ENCODE peak calls at places on chromosomes 3 and 15, in seven cellular contexts. P is progenitor cell of endocrine pancreas; A is mammary epithelial cell; G is HL-60; C is colonic mucosa; V is BJ; B is CD8-positive, alpha-beta T cell. Z is an unnamed sample.

GRCh38 chr15:49134683-49135341 is 20.6 kb downstream of the COPS2 start:
- DNase-seq in A (no peak), C (no peak), G (no peak), P (no peak), V (no peak), B (no peak), Z (no peak)

GRCh38 chr15:79811406-79812405 is 85.1 kb downstream of the MTHFS start:
- DNase-seq in V (no peak), G (no peak), A (peak), C (no peak), P (no peak), B (no peak), Z (no peak)

GRCh38 chr3:193240850-193241706 is at the start of gene PLAAT1:
- DNase-seq in B (no peak), V (peak), G (peak), P (peak), A (peak), C (peak), Z (no peak)

GRCh38 chr15:51727141-51727897 is 10.1 kb downstream of the LYSMD2 start:
- DNase-seq in B (peak), G (no peak), V (no peak), A (no peak), P (no peak), C (no peak), Z (no peak)

GRCh38 chr15:33101036-33101435 is 93.5 kb downstream of the FMN1 start:
- DNase-seq in P (no peak), V (no peak), B (no peak), G (no peak), C (no peak), A (no peak), Z (no peak)

GRCh38 chr15:73677146-73677607 is 7.0 kb upstream of the CD276 start:
- DNase-seq in G (peak), A (peak), B (peak), V (no peak), P (peak), C (peak), Z (peak)

GRCh38 chr3:111609700-111610099 is 14.6 kb upstream of the ZBED2 start:
- DNase-seq in B (no peak), P (no peak), V (no peak), A (no peak), C (no peak), G (no peak), Z (no peak)

GRCh38 chr3:143328459-143328858 is 208.9 kb downstream of the CHST2 start:
- DNase-seq in G (no peak), C (no peak), P (no peak), A (no peak), B (no peak), V (no peak), Z (no peak)

GRCh38 chr3:1499694-1500093 is 406.9 kb downstream of the CNTN6 start:
- DNase-seq in B (no peak), V (no peak), C (no peak), P (no peak), A (no peak), G (no peak), Z (no peak)

GRCh38 chr3:97736928-97737327 is 27.6 kb upstream of the ARL6 start:
- DNase-seq in P (no peak), V (no peak), B (no peak), G (no peak), A (no peak), C (no peak), Z (no peak)

GRCh38 chr3:23203651-23204111 is 554 bp downstream of the UBE2E2 start:
- DNase-seq in A (peak), G (peak), P (no peak), B (no peak), V (no peak), C (peak), Z (no peak)

GRCh38 chr15:101657968-101658784 is 6.0 kb upstream of the TM2D3 start:
- DNase-seq in G (no peak), V (no peak), B (no peak), A (no peak), C (peak), P (no peak), Z (no peak)

GRCh38 chr3:143119974-143120715 is 574 bp downstream of the CHST2 start:
- DNase-seq in G (no peak), A (peak), C (peak), P (peak), V (no peak), B (peak), Z (peak)

GRCh38 chr15:62254137-62254934 is 89.3 kb upstream of the C2CD4B start:
- DNase-seq in V (no peak), P (peak), G (peak), B (peak), C (peak), A (peak), Z (peak)

GRCh38 chr15:96107922-96108321 is 222.6 kb upstream of the NR2F2 start:
- DNase-seq in G (no peak), A (no peak), V (no peak), P (no peak), C (no peak), B (no peak), Z (no peak)

GRCh38 chr3:126194713-126195305 is 14.4 kb upstream of the ALDH1L1 start:
- DNase-seq in A (peak), V (no peak), P (no peak), G (no peak), B (no peak), C (no peak), Z (no peak)

GRCh38 chr15:79283252-79284048 is 928 bp downstream of the ANKRD34C start:
- DNase-seq in P (peak), V (no peak), G (peak), C (no peak), A (peak), B (peak), Z (peak)

GRCh38 chr3:57757642-57758297 is 1.7 kb downstream of the SLMAP start:
- DNase-seq in C (peak), B (no peak), P (peak), V (no peak), A (peak), G (peak), Z (no peak)

GRCh38 chr3:101994386-101994785 is 145.1 kb downstream of the NFKBIZ start:
- DNase-seq in P (no peak), A (peak), V (no peak), B (no peak), G (no peak), C (no peak), Z (no peak)

GRCh38 chr3:173617490-173617889 is 219.9 kb downstream of the NLGN1 start:
- DNase-seq in C (no peak), V (no peak), A (no peak), G (no peak), B (no peak), P (no peak), Z (no peak)

GRCh38 chr15:41801850-41802455 is 25.9 kb upstream of the JMJD7 start:
- DNase-seq in A (peak), C (no peak), G (no peak), P (no peak), V (no peak), B (no peak), Z (no peak)

GRCh38 chr3:13069495-13069894 is 3.7 kb downstream of the IQSEC1 start:
- DNase-seq in P (no peak), B (peak), A (no peak), G (peak), C (no peak), V (no peak), Z (peak)

GRCh38 chr3:45227131-45227819 is 1.2 kb upstream of the TMEM158 start:
- DNase-seq in C (no peak), P (no peak), B (no peak), G (no peak), A (no peak), V (no peak), Z (no peak)

GRCh38 chr3:45223889-45224730 is 2.0 kb downstream of the TMEM158 start:
- DNase-seq in P (no peak), B (no peak), A (peak), G (no peak), C (no peak), V (no peak), Z (no peak)

GRCh38 chr3:45225465-45226205 is 452 bp downstream of the TMEM158 start:
- DNase-seq in A (no peak), P (no peak), C (no peak), B (peak), V (no peak), G (peak), Z (no peak)

GRCh38 chr3:45226206-45226915 is at the start of gene TMEM158:
- DNase-seq in A (peak), C (peak), P (peak), V (no peak), B (peak), G (peak), Z (peak)

DNA sequence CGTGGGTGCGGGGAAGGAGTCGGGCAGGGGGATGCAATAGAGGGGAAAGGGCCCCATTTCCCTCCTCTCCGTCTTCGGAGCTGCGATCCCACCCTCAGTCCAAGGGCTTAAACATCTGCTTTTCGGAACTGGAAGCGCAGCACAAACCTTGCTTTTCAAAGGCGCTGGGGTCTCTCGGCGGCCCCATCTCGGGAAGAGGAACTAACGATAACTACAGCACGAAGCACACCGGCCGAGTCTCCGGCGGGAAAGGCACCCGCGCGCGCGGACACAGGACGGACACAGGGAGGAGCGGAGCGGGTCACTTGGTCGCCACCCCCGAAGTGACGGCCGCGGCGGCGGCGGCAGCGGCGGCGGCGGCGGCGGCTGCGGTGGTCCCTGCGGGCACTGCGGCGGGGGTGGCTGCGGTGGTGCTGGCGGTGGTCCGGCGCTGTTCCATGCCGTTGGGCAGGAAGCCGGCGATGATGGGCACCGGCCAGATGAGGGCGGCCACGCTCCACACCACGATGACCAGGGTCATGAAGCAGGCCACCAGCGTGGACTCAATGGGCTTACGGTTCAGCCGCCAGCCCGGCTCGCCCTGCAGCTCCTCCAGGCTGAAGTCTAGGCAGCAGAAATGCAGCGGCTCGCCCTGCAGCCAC is 1.1 kb downstream of the TMEM158 start:
- DNase-seq in B (no peak), A (peak), V (no peak), G (peak), C (peak), P (peak), Z (peak)
- TF ChIP-seq CTCF in B (no peak), A (peak), V (peak), G (no peak), C (peak), P (peak), Z (no peak)

GRCh38 chr3:164370970-164371369 is 707.3 kb downstream of the SI start:
- DNase-seq in P (no peak), C (no peak), G (no peak), A (no peak), V (no peak), B (peak), Z (no peak)

GRCh38 chr3:164375538-164375937 is 702.8 kb downstream of the SI start:
- DNase-seq in G (no peak), B (no peak), V (no peak), P (no peak), C (no peak), A (no peak), Z (no peak)

GRCh38 chr3:164380156-164380555 is 698.1 kb downstream of the SI start:
- DNase-seq in G (no peak), P (no peak), B (no peak), A (no peak), C (no peak), V (no peak), Z (no peak)

GRCh38 chr3:164377466-164377865 is 700.8 kb downstream of the SI start:
- DNase-seq in B (no peak), V (no peak), A (no peak), G (no peak), P (no peak), C (no peak), Z (no peak)

GRCh38 chr3:164375995-164376394 is 702.3 kb downstream of the SI start:
- DNase-seq in V (no peak), B (no peak), C (no peak), A (no peak), G (no peak), P (no peak), Z (no peak)
- TF ChIP-seq CTCF in V (no peak), B (no peak), C (no peak), A (no peak), G (no peak), P (no peak), Z (no peak)

DNA sequence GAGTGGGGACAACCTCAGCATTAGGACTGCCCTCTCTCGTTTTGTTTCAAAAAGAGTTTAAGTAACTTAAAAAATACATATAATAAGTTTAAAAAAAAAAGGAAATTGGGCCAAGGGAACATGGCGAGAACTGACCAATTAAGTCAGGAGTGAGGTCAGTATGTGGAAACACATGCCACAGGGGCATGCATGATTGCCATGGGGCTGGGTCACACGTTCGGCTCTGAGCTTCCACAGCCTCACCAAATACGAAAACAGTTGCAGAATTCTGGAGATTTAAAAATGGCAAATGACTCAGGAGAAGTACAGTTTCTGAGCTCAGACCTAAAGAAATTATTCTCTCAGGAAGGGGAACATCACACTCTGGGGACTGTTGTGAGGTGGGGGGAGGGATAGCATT is 24.1 kb downstream of the PDE8A start:
- DNase-seq in P (no peak), B (no peak), A (no peak), G (peak), V (no peak), C (no peak), Z (no peak)
- TF ChIP-seq CTCF in P (no peak), B (no peak), A (no peak), G (no peak), V (no peak), C (no peak), Z (no peak)

DNA sequence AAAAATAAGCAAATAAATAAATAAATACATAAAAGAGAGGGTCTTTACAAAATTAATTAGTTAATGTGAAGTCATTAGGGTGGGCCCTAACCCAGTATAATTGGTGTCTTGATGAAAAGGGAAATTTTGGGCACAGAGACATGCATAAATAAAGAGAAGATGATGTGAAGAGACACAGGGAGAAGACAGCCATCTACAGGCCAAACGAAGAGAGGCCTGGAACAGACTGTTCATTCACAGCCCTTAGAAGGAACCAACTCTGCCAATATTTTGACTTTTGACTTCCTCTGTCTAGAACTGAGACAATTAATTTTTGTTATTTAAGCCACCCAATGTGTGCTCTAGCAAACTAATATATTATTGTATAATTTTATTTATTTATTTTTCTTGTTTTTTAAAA is 29.6 kb upstream of the SELENOK start:
- DNase-seq in B (peak), A (peak), P (no peak), G (peak), C (no peak), V (no peak), Z (no peak)
- TF ChIP-seq CTCF in B (no peak), A (peak), P (peak), G (peak), C (peak), V (peak), Z (no peak)

DNA sequence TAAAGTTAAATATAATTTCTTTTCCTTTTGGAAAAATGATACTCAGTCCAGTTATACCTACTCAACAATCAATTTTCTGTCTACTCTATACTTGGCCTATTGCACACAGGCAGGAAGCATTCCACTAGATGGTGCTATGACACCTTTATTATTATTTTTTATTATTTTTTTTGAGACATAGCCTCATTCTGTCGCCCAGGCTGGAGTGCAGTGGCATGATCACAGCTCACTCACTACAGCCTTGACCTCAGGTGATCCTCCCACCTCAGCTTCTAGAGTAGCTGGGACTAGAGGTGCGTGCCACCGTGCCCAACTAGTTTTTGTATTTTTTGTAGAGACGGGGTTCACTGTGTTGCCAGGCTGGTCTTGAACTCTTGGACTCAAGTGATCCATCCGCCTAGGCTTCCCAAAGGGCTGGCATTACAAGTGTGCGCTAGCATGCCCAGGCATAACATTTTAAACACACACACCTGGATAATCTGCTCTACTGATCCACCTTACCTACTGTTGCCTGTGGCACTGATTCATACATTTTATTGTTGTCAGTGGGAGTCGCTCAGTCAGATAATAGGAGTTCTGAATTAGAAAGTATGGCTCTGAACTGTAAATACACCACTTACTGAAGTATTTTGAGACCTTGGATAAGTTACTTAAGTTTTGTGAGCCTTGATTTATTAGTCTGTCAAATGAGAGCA is 56.2 kb downstream of the EIF3J start:
- DNase-seq in B (no peak), G (no peak), A (peak), V (no peak), C (no peak), P (no peak), Z (no peak)
- TF ChIP-seq CTCF in B (peak), G (no peak), A (peak), V (peak), C (peak), P (peak), Z (peak)